ENCODE peak calls at places on chromosomes 2 and 18, in nine cellular contexts. F is activated CD8-positive, alpha-beta memory T cell treated with anti-CD3 and anti-CD28 coated beads, Interleukin-2, amount 50 U/mL, for 48 hours; M is NCI-H524; S is H54; U is cardiac muscle cell; H is T-helper 9 cell; K is left lobe of liver; I is neuronal stem cell; J is HTR-8/SVneo. Y is an unnamed sample.
A peak's percentile ranks its signal among the peaks of the same experiment; 100 is the strongest.

GRCh38 chr18:36828157-36828629 is 609 bp downstream of the TPGS2 start:
- DNase-seq in J (no peak), F (no peak), S (no peak), H (peak; percentile 13), U (peak; percentile 76), I (peak; percentile 48), K (peak; percentile 45), M (peak; percentile 53), Y (peak; percentile 21)

GRCh38 chr2:12881952-12882351 is 165.2 kb downstream of the TRIB2 start:
- DNase-seq in K (no peak), M (peak; percentile 89), I (no peak), F (no peak), J (no peak), S (no peak), H (no peak), U (no peak), Y (no peak)

GRCh38 chr2:3575534-3576324 is 669 bp downstream of the RPS7 start:
- DNase-seq in K (peak; percentile 45), I (no peak), F (peak; percentile 67), H (peak; percentile 18), U (peak; percentile 27), S (no peak), M (no peak), J (no peak), Y (no peak)

GRCh38 chr2:200762127-200762526 is 49.6 kb upstream of the BZW1 start:
- DNase-seq in J (no peak), H (no peak), U (no peak), M (no peak), F (no peak), S (no peak), K (no peak), I (no peak), Y (no peak)

GRCh38 chr2:23689891-23690290 is 237.0 kb downstream of the ATAD2B start:
- DNase-seq in J (no peak), S (no peak), H (no peak), M (no peak), U (no peak), F (no peak), K (no peak), I (no peak), Y (no peak)

GRCh38 chr18:51038110-51038509 is 8.1 kb downstream of the SMAD4 start:
- DNase-seq in U (no peak), I (no peak), J (no peak), M (no peak), S (no peak), H (no peak), F (no peak), K (peak; percentile 82), Y (no peak)

GRCh38 chr2:86068098-86069047 is 37.3 kb downstream of the POLR1A start:
- DNase-seq in M (no peak), S (no peak), F (peak; percentile 57), I (no peak), J (peak; percentile 71), H (peak; percentile 25), K (no peak), U (no peak), Y (no peak)

GRCh38 chr2:175976758-175977157 is 25.3 kb downstream of the LNPK start:
- DNase-seq in J (no peak), H (no peak), K (no peak), F (no peak), M (no peak), I (no peak), U (no peak), S (no peak), Y (peak; percentile 25)

GRCh38 chr18:55000529-55000928 is 41.3 kb upstream of the CCDC68 start:
- DNase-seq in I (no peak), U (no peak), F (no peak), J (no peak), M (no peak), H (no peak), S (no peak), K (no peak), Y (no peak)

GRCh38 chr2:169131587-169132512 is 62.5 kb downstream of the DHRS9 start:
- DNase-seq in M (peak; percentile 69), S (peak; percentile 23), H (no peak), K (no peak), J (peak; percentile 32), F (no peak), U (peak; percentile 78), I (no peak), Y (peak; percentile 58)

GRCh38 chr2:220046507-220046906 is 419.1 kb downstream of the SLC4A3 start:
- DNase-seq in F (no peak), I (no peak), K (no peak), U (peak; percentile 15), M (no peak), J (no peak), H (no peak), S (no peak), Y (no peak)

GRCh38 chr2:40371525-40372277 is 80.2 kb downstream of the SLC8A1 start:
- DNase-seq in H (no peak), M (peak; percentile 62), U (peak; percentile 65), K (no peak), I (peak; percentile 30), S (no peak), J (no peak), F (no peak), Y (peak; percentile 58)

GRCh38 chr2:69601179-69601612 is 42.3 kb downstream of the AAK1 start:
- DNase-seq in S (peak; percentile 52), F (no peak), U (peak; percentile 83), K (no peak), I (no peak), J (peak; percentile 55), M (no peak), H (no peak), Y (peak; percentile 37)

GRCh38 chr2:232321156-232321816 is 57.3 kb upstream of the ALPP start:
- DNase-seq in K (no peak), H (no peak), F (peak; percentile 82), U (no peak), I (no peak), J (no peak), S (no peak), M (no peak), Y (no peak)

GRCh38 chr2:100018794-100019193 is 123.6 kb downstream of the AFF3 start:
- DNase-seq in J (peak; percentile 53), I (no peak), M (no peak), K (no peak), S (peak; percentile 42), U (no peak), H (no peak), F (no peak), Y (peak; percentile 27)